ENCODE peak calls at places on chromosomes 12 and 14, in seven cellular contexts. Z is H1, X is suprapubic skin, G is ovary, D is stomach, S is A549, A is HepG2. I is an unnamed sample.
A peak's percentile ranks its signal among the peaks of the same experiment; 100 is the strongest.

GRCh38 chr12:59808317-59808910 is 212.6 kb downstream of the SLC16A7 start:
- DNase-seq in S (peak; percentile 28), D (no peak), X (no peak), A (peak; percentile 11), G (no peak), Z (no peak), I (no peak)

GRCh38 chr14:101360045-101360931 is 201.0 kb upstream of the DIO3 start:
- DNase-seq in S (no peak), A (no peak), D (no peak), X (no peak), Z (no peak), G (peak; percentile 88), I (peak; percentile 69)

GRCh38 chr12:15852383-15852782 is 29.8 kb upstream of the STRAP start:
- DNase-seq in G (no peak), Z (no peak), A (no peak), X (no peak), S (peak; percentile 49), D (no peak), I (no peak)

GRCh38 chr12:131052063-131052781 is 98.5 kb downstream of the ADGRD1 start:
- DNase-seq in S (no peak), A (no peak), Z (no peak), G (no peak), X (no peak), D (no peak), I (no peak)

GRCh38 chr12:66232258-66232657 is 43.2 kb downstream of the IRAK3 start:
- DNase-seq in S (no peak), A (no peak), X (no peak), Z (no peak), D (peak; percentile 47), G (no peak), I (no peak)

GRCh38 chr12:119749666-119750065 is 81.7 kb downstream of the PRKAB1 start:
- DNase-seq in S (no peak), D (no peak), G (no peak), X (no peak), A (no peak), Z (no peak), I (no peak)

GRCh38 chr14:75831971-75832370 is 149.8 kb downstream of the TGFB3 start:
- DNase-seq in Z (no peak), X (no peak), S (peak; percentile 31), G (peak; percentile 33), D (peak; percentile 69), A (no peak), I (no peak)

GRCh38 chr14:24904533-24904932 is 145.4 kb downstream of the STXBP6 start:
- DNase-seq in Z (no peak), S (no peak), X (no peak), D (no peak), G (no peak), A (no peak), I (no peak)

GRCh38 chr12:50764116-50764860 is 387 bp downstream of the ATF1 start:
- DNase-seq in S (peak; percentile 63), Z (no peak), D (peak; percentile 58), X (peak; percentile 82), G (peak; percentile 56), A (no peak), I (no peak)

GRCh38 chr12:106039242-106039641 is 99.5 kb downstream of the NUAK1 start:
- DNase-seq in A (no peak), X (no peak), D (no peak), G (no peak), S (no peak), Z (no peak), I (no peak)

GRCh38 chr12:111368291-111368683 is 608 bp downstream of the PHETA1 start:
- DNase-seq in A (no peak), S (no peak), G (no peak), D (peak; percentile 43), Z (no peak), X (no peak), I (no peak)

GRCh38 chr12:69837191-69838085 is 12.4 kb downstream of the MYRFL start:
- DNase-seq in S (no peak), Z (no peak), A (peak; percentile 65), D (no peak), X (no peak), G (no peak), I (no peak)

GRCh38 chr12:42969357-42969756 is 379.8 kb upstream of the PRICKLE1 start:
- DNase-seq in D (no peak), Z (no peak), A (no peak), S (peak; percentile 56), X (no peak), G (no peak), I (peak; percentile 20)

GRCh38 chr14:95311752-95312151 is 8.0 kb downstream of the CLMN start:
- DNase-seq in Z (no peak), A (no peak), G (no peak), X (no peak), S (peak; percentile 31), D (no peak), I (no peak)

GRCh38 chr12:20455001-20455706 is 86.8 kb downstream of the PDE3A start:
- DNase-seq in A (no peak), Z (no peak), S (no peak), G (no peak), D (no peak), X (no peak), I (no peak)

GRCh38 chr14:41607119-41607785 is 576 bp downstream of the LRFN5 start:
- DNase-seq in A (no peak), S (no peak), G (no peak), D (no peak), X (no peak), Z (no peak), I (no peak)

GRCh38 chr12:22459872-22460490 is 84.4 kb downstream of the C2CD5 start:
- DNase-seq in X (no peak), A (peak; percentile 43), S (peak; percentile 64), Z (no peak), D (no peak), G (no peak), I (peak; percentile 26)

GRCh38 chr14:63388766-63389431 is 70.2 kb upstream of the GPHB5 start:
- DNase-seq in X (no peak), S (peak; percentile 65), D (peak; percentile 65), G (peak; percentile 60), A (peak; percentile 37), Z (peak; percentile 25), I (peak; percentile 28)

GRCh38 chr12:56082382-56082781 is 2.4 kb downstream of the ERBB3 start:
- DNase-seq in D (no peak), Z (no peak), X (no peak), S (no peak), A (no peak), G (no peak), I (no peak)

GRCh38 chr12:56079729-56080555 is at the start of gene ERBB3:
- DNase-seq in S (peak; percentile 80), X (peak; percentile 87), G (peak; percentile 82), D (peak; percentile 89), Z (no peak), A (peak; percentile 82), I (peak; percentile 41)

GRCh38 chr12:56082967-56083366 is 3.0 kb downstream of the ERBB3 start:
- DNase-seq in S (no peak), G (no peak), X (no peak), A (peak; percentile 48), Z (no peak), D (no peak), I (no peak)

GRCh38 chr12:56080556-56081138 is 682 bp downstream of the ERBB3 start:
- DNase-seq in D (peak; percentile 70), Z (no peak), X (no peak), A (peak; percentile 96), S (peak; percentile 50), G (no peak), I (no peak)

GRCh38 chr12:56081393-56082347 is 1.7 kb downstream of the ERBB3 start:
- DNase-seq in S (peak; percentile 30), X (no peak), D (peak; percentile 82), Z (no peak), A (peak; percentile 99), G (no peak), I (no peak)
- H3K27ac ChIP-seq in S (peak overlapping the region; percentile 62), X (peak overlapping the region; percentile 95), D (peak overlapping the region; percentile 92), Z (peak overlapping the region; percentile 13), A (peak overlapping the region; percentile 99), G (no peak overlapping the region), I (peak overlapping the region; percentile 92)

GRCh38 chr14:68503186-68503825 is 289.6 kb downstream of the ZFP36L1 start:
- DNase-seq in X (no peak), A (no peak), G (no peak), D (no peak), Z (no peak), S (no peak), I (no peak)

GRCh38 chr14:68502196-68502595 is 290.7 kb downstream of the ZFP36L1 start:
- DNase-seq in S (no peak), G (no peak), X (no peak), D (no peak), Z (no peak), A (no peak), I (no peak)

GRCh38 chr14:68499451-68499850 is 293.4 kb downstream of the ZFP36L1 start:
- DNase-seq in D (no peak), X (no peak), S (no peak), A (no peak), Z (no peak), G (no peak), I (no peak)

GRCh38 chr14:68501171-68501570 is 291.7 kb downstream of the ZFP36L1 start:
- DNase-seq in S (no peak), Z (no peak), D (no peak), A (no peak), G (no peak), X (no peak), I (no peak)

GRCh38 chr14:68501621-68502052 is 291.2 kb downstream of the ZFP36L1 start:
- DNase-seq in S (no peak), A (no peak), Z (no peak), D (peak; percentile 74), X (no peak), G (no peak), I (peak; percentile 40)
- TF ChIP-seq EP300 in S (no peak), A (no peak), Z (no peak), D (no peak), X (no peak), G (no peak), I (no peak)

GRCh38 chr14:64503434-64504309 is at the start of gene ZBTB25:
- DNase-seq in Z (peak; percentile 78), G (peak; percentile 88), X (peak; percentile 95), A (peak; percentile 90), D (peak; percentile 89), S (peak; percentile 94), I (peak; percentile 78)

GRCh38 chr14:64503184-64503433 is 529 bp downstream of the ZBTB25 start:
- DNase-seq in Z (no peak), S (no peak), D (no peak), G (no peak), A (no peak), X (no peak), I (no peak)

GRCh38 chr14:64502476-64503183 is 1.0 kb downstream of the ZBTB25 start:
- DNase-seq in X (no peak), Z (no peak), A (no peak), D (peak; percentile 43), G (peak; percentile 33), S (peak; percentile 23), I (no peak)

GRCh38 chr14:64500088-64500487 is 3.5 kb downstream of the ZBTB25 start:
- DNase-seq in X (no peak), D (no peak), G (no peak), Z (no peak), A (no peak), S (no peak), I (no peak)

GRCh38 chr14:64501326-64502171 is 2.1 kb downstream of the ZBTB25 start:
- DNase-seq in D (peak; percentile 43), A (peak; percentile 55), G (peak; percentile 78), S (peak; percentile 53), X (no peak), Z (no peak), I (peak; percentile 24)
- TF ChIP-seq POLR2A in D (no peak), A (no peak), G (peak; percentile 52), S (no peak), X (no peak), Z (no peak), I (no peak)

GRCh38 chr12:109597414-109597794 is 23.8 kb downstream of the MVK start:
- DNase-seq in S (no peak), A (no peak), Z (no peak), G (no peak), D (no peak), X (no peak), I (no peak)
- H3K27ac ChIP-seq in S (no peak overlapping the region), A (peak overlapping the region; percentile 5), Z (no peak overlapping the region), G (no peak overlapping the region), D (no peak overlapping the region), X (no peak overlapping the region), I (no peak overlapping the region)

I was measured in tibial nerve.